ENCODE peak calls at places on chromosomes 12 and 14, in ten cellular contexts. U, V, C, G, W, M, R, Z, S and E are unnamed samples.

GRCh38 chr12:4012977-4013968 is 140.1 kb upstream of the PARP11 start:
- DNase-seq in R (no peak), M (no peak), Z (no peak), G (no peak), S (no peak), U (no peak), V (no peak), W (no peak), C (no peak), E (no peak)

GRCh38 chr14:53999061-53999488 is 42.5 kb upstream of the BMP4 start:
- DNase-seq in Z (no peak), M (no peak), C (peak; percentile 54), W (no peak), R (no peak), U (no peak), G (no peak), V (no peak), S (no peak), E (peak; percentile 39)

GRCh38 chr14:43649508-43649907 is 857.6 kb downstream of the FSCB start:
- DNase-seq in C (no peak), G (no peak), U (no peak), M (no peak), W (no peak), V (no peak), S (no peak), R (no peak), Z (no peak), E (no peak)

GRCh38 chr14:44712095-44712822 is 205.2 kb upstream of the FSCB start:
- DNase-seq in G (no peak), C (no peak), Z (no peak), W (no peak), V (no peak), U (no peak), M (no peak), R (no peak), S (no peak), E (no peak)

GRCh38 chr12:497501-498160 is 37.9 kb downstream of the B4GALNT3 start:
- DNase-seq in M (peak; percentile 77), R (no peak), S (no peak), V (no peak), U (peak; percentile 23), G (no peak), C (no peak), W (peak; percentile 21), Z (no peak), E (no peak)

GRCh38 chr12:47219243-47219642 is 139.5 kb upstream of the AMIGO2 start:
- DNase-seq in Z (no peak), R (no peak), G (no peak), S (peak; percentile 33), C (peak; percentile 23), W (no peak), V (no peak), M (peak; percentile 90), U (no peak), E (no peak)

GRCh38 chr12:67508830-67509229 is 139.7 kb upstream of the DYRK2 start:
- DNase-seq in G (no peak), U (no peak), C (no peak), V (no peak), W (no peak), M (no peak), S (no peak), R (no peak), Z (no peak), E (no peak)

GRCh38 chr14:104169765-104170113 is 31.4 kb downstream of the KIF26A start:
- DNase-seq in W (no peak), U (no peak), Z (no peak), V (no peak), G (no peak), R (no peak), S (no peak), C (no peak), M (no peak), E (no peak)

GRCh38 chr14:92973798-92974372 is 50.9 kb downstream of the CHGA start:
- DNase-seq in R (no peak), C (no peak), Z (no peak), V (no peak), M (no peak), W (no peak), S (peak; percentile 27), G (no peak), U (no peak), E (no peak)

GRCh38 chr14:86221000-86221399 is 691.1 kb downstream of the FLRT2 start:
- DNase-seq in C (no peak), W (peak; percentile 86), G (no peak), Z (no peak), U (no peak), V (no peak), M (no peak), R (no peak), S (peak; percentile 8), E (no peak)

GRCh38 chr12:76346798-76347420 is 1.3 kb downstream of the BBS10 start:
- DNase-seq in G (no peak), S (peak; percentile 68), Z (no peak), R (peak; percentile 7), M (peak; percentile 70), C (peak; percentile 70), V (no peak), W (no peak), U (no peak), E (peak; percentile 33)
- TF ChIP-seq CTCF in G (no peak), S (peak; percentile 51), Z (no peak), R (no peak), M (peak; percentile 76), C (peak; percentile 63), V (peak; percentile 77), W (peak; percentile 32), U (no peak), E (peak; percentile 23)

DNA sequence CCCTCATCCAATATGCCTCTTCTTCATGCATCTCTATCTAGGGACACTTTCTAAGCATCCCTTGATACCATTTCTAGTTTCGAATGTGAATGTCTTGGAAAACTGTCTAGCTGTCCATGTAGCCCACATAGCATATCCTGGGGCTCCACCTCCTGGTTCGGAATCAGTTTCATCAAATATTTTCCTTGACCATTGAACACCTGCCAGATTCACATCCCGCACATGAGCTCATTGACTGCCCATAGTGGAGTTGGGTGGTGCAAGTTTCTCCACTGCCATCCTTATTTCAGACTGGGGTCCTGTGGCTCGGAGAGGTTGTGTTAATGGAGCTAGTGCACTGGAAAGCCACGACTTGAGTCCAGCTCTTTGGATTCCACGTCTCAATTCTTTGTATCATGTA is 58.6 kb upstream of the TMEM263 start:
- DNase-seq in U (no peak), G (no peak), M (peak; percentile 50), C (no peak), S (peak; percentile 41), R (peak; percentile 20), V (no peak), Z (no peak), W (no peak), E (peak; percentile 9)
- TF ChIP-seq CTCF in U (no peak), G (no peak), M (peak; percentile 48), C (peak; percentile 28), S (no peak), R (no peak), V (no peak), Z (no peak), W (no peak), E (no peak)

GRCh38 chr12:5013206-5013830 is 30.4 kb upstream of the KCNA5 start:
- DNase-seq in S (no peak), Z (no peak), M (no peak), C (no peak), U (no peak), W (no peak), G (no peak), R (no peak), V (no peak), E (no peak)

GRCh38 chr12:5015711-5016492 is 27.8 kb upstream of the KCNA5 start:
- DNase-seq in Z (no peak), M (no peak), G (no peak), W (no peak), S (no peak), R (no peak), V (no peak), C (no peak), U (no peak), E (no peak)

GRCh38 chr12:5012337-5012736 is 31.3 kb upstream of the KCNA5 start:
- DNase-seq in U (no peak), S (no peak), Z (no peak), V (no peak), C (no peak), W (no peak), G (no peak), R (no peak), M (no peak), E (no peak)

GRCh38 chr12:5017638-5018348 is 25.9 kb upstream of the KCNA5 start:
- DNase-seq in R (no peak), C (no peak), G (no peak), S (no peak), W (peak; percentile 63), V (no peak), U (no peak), Z (no peak), M (no peak), E (no peak)

DNA sequence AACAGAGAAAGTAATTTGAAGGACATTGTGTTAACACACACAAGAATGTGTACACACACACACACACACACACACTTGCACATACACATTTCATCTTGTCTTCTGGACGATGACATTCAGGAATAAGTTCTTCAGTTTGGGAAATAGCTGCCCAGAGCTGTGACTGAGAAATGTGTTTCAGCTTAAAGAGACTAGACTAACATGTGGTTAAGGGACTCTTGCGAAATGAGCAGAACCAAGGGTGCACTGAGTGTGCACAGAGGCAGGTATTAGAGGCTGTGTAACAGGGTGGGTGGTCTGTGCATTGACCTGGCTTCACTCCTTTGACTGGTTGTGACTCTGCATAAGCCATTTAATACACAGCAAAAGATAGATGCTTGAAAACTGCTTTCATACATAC is 29.4 kb upstream of the KCNA5 start:
- DNase-seq in Z (no peak), W (no peak), M (no peak), S (no peak), V (no peak), U (no peak), R (no peak), C (no peak), G (no peak), E (no peak)
- TF ChIP-seq CTCF in Z (no peak), W (no peak), M (no peak), S (no peak), V (no peak), U (no peak), R (no peak), C (no peak), G (no peak), E (no peak)

DNA sequence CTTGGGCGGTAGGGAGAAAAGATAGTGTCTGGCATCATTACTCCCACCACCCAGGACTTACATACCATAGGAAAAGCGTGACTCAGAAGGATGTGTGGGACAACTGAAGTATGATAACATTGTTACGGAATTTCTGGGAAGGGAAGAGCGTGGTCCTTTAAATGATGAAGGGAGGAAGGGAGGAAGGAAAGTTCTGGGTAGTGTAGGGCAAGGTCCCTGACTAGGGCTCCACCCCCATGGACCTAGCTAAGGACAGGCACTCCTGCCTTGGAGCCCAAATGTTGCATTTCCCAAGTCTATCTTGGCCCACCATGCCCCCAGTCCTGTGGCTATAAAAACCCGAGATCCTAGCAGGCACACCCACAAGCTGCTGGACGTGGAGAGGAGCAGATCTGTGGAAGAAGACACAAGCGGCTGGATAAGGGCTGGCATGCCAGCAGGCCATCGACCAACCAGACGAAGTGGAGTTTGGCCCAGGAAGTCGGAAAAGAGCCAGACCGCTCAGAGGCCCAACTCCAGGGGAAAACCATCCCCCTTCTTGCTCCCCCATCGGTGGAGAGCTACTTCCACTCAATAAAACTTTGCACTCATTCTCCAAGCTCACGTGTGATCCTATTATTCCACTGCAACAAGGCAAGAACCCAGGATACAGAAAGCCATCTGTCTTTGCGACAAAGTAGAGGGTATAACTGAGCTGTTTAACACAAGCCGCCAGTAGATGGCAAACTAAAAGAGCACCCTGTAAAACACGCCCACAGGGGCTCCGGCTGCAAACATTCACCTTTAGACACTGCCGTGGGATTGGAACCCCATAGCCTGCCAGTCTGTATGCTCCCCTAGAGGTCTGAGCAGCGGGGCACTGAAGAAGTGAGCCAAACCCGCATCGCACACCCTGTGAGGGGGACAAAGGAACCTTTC is 23.0 kb upstream of the RAB21 start:
- DNase-seq in V (no peak), S (no peak), G (no peak), C (peak; percentile 31), Z (no peak), U (no peak), W (peak; percentile 79), R (no peak), M (peak; percentile 41), E (peak; percentile 46)
- TF ChIP-seq CTCF in V (no peak), S (no peak), G (no peak), C (no peak), Z (no peak), U (no peak), W (peak; percentile 58), R (no peak), M (no peak), E (no peak)